ENCODE peak calls at places on chromosomes 16 and 17, in four cellular contexts. W is erythroblast, J is IMR-90, V is epithelial cell of proximal tubule. D is an unnamed sample.

GRCh38 chr16:85157813-85158701 is 45.8 kb upstream of the CIBAR2 start:
- DNase-seq in W (no peak), J (no peak), V (no peak), D (no peak)

GRCh38 chr17:41962768-41963434 is 3.7 kb upstream of the CNP start:
- DNase-seq in W (peak), J (peak), V (no peak), D (peak)

GRCh38 chr17:79985951-79986391 is 49.7 kb downstream of the TBC1D16 start:
- DNase-seq in W (no peak), J (no peak), V (no peak), D (no peak)

GRCh38 chr16:84922351-84923135 is 88.8 kb downstream of the ZDHHC7 start:
- DNase-seq in W (no peak), J (peak), V (no peak), D (no peak)

GRCh38 chr17:48503747-48504146 is 27.1 kb downstream of the HOXB1 start:
- DNase-seq in W (no peak), J (peak), V (no peak), D (no peak)

GRCh38 chr16:22348296-22348695 is 26.1 kb downstream of the CDR2 start:
- DNase-seq in W (no peak), J (no peak), V (no peak), D (no peak)

GRCh38 chr16:87330257-87330624 is 13.0 kb upstream of the C16orf95 start:
- DNase-seq in W (no peak), J (no peak), V (no peak), D (no peak)

GRCh38 chr17:43958953-43959352 is 5.2 kb upstream of the PYY start:
- DNase-seq in W (no peak), J (peak), V (no peak), D (no peak)

GRCh38 chr16:85254921-85255320 is 142.6 kb upstream of the CIBAR2 start:
- DNase-seq in W (no peak), J (no peak), V (no peak), D (no peak)

GRCh38 chr17:73623247-73623646 is 21.0 kb downstream of the SDK2 start:
- DNase-seq in W (no peak), J (no peak), V (no peak), D (no peak)

GRCh38 chr16:82987767-82988166 is 361.0 kb downstream of the CDH13 start:
- DNase-seq in W (no peak), J (peak), V (peak), D (no peak)

GRCh38 chr16:17476414-17477259 is 5.9 kb upstream of the XYLT1 start:
- DNase-seq in W (no peak), J (peak), V (no peak), D (peak)

GRCh38 chr16:49121636-49122035 is 160.0 kb downstream of the CBLN1 start:
- DNase-seq in W (no peak), J (no peak), V (no peak), D (no peak)

GRCh38 chr16:28112908-28113307 is 49.4 kb upstream of the GSG1L start:
- DNase-seq in W (no peak), J (no peak), V (no peak), D (no peak)

GRCh38 chr17:1252203-1252608 is 18.0 kb upstream of the BHLHA9 start:
- DNase-seq in W (no peak), J (no peak), V (no peak), D (no peak)

GRCh38 chr17:43772877-43773648 is 5.7 kb downstream of the DUSP3 start:
- DNase-seq in W (peak), J (no peak), V (no peak), D (no peak)

GRCh38 chr16:337975-338575 is 14.4 kb downstream of the AXIN1 start:
- DNase-seq in W (no peak), J (no peak), V (no peak), D (no peak)

GRCh38 chr16:86424413-86424812 is 85.9 kb upstream of the FOXF1 start:
- DNase-seq in W (no peak), J (no peak), V (no peak), D (no peak)

GRCh38 chr17:79811888-79812205 is 15.0 kb upstream of the CBX8 start:
- DNase-seq in W (no peak), J (no peak), V (no peak), D (no peak)

GRCh38 chr16:80804061-80804450 is 342 bp downstream of the CDYL2 start:
- DNase-seq in W (peak), J (peak), V (no peak), D (peak)

GRCh38 chr17:50265212-50265611 is 9.1 kb upstream of the TMEM92 start:
- DNase-seq in W (no peak), J (no peak), V (no peak), D (no peak)

GRCh38 chr17:32912218-32912897 is 15.6 kb upstream of the TMEM98 start:
- DNase-seq in W (no peak), J (peak), V (no peak), D (no peak)

GRCh38 chr16:3086596-3087242 is 12.4 kb downstream of the ZSCAN10 start:
- DNase-seq in W (no peak), J (no peak), V (no peak), D (no peak)

GRCh38 chr17:2179615-2180295 is 123.8 kb downstream of the SMG6 start:
- DNase-seq in W (no peak), J (peak), V (no peak), D (no peak)

GRCh38 chr17:28481081-28481571 is 7.7 kb downstream of the SLC13A2 start:
- DNase-seq in W (no peak), J (no peak), V (no peak), D (no peak)

GRCh38 chr16:12110361-12111107 is 134.0 kb downstream of the SNX29 start:
- DNase-seq in W (no peak), J (no peak), V (no peak), D (no peak)

GRCh38 chr17:75517277-75517865 is 1.0 kb downstream of the TSEN54 start:
- DNase-seq in W (no peak), J (no peak), V (no peak), D (no peak)

GRCh38 chr16:28321700-28322411 is 29.5 kb downstream of the SBK1 start:
- DNase-seq in W (peak), J (peak), V (no peak), D (no peak)

GRCh38 chr17:43722921-43723665 is 35.5 kb downstream of the SOST start:
- DNase-seq in W (no peak), J (no peak), V (no peak), D (no peak)

GRCh38 chr17:51427259-51428255 is 167.2 kb downstream of the UTP18 start:
- DNase-seq in W (no peak), J (no peak), V (no peak), D (peak)

GRCh38 chr16:53703590-53704444 is at the start of the genes FTO and RPGRIP1L:
- DNase-seq in W (peak), J (peak), V (peak), D (peak)

D was measured in activated T-helper 1 cell treated with anti-CD3 and anti-CD28 coated beads, Interleukin-2, amount 50 U/mL, for 16 hours.